ENCODE peak calls at places on chromosome 13, in ten cellular contexts. One of them, this sample, is unnamed.

GRCh38 chr13:21443171-21443570 is 15.9 kb downstream of the ZDHHC20 start:
- DNase-seq in GM20000: no peak
- DNase-seq in HFFc6: no peak
- DNase-seq in naive thymus-derived CD8-positive, alpha-beta T cell: no peak
- DNase-seq in esophagus muscularis mucosa: no peak
- DNase-seq in DMS79: no peak
- DNase-seq in endothelial cell: no peak
- DNase-seq in activated CD8-positive, alpha-beta T cell treated with anti-CD3 and anti-CD28 coated beads, Interleukin-2, amount 10 ng/mL, durations not matched to agents 7 days and 5 days: no peak
- DNase-seq in mesothelial cell of epicardium: no peak
- DNase-seq in stimulated activated CD8-positive, alpha-beta memory T cell treated with anti-CD3 and anti-CD28 coated beads, Interleukin-15, amount 100 ng/mL, for 1 hour: no peak
- DNase-seq in this sample: no peak

GRCh38 chr13:60514891-60515290 is 117.9 kb downstream of the TDRD3 start:
- DNase-seq in endothelial cell: no peak
- DNase-seq in HFFc6: no peak
- DNase-seq in esophagus muscularis mucosa: no peak
- DNase-seq in mesothelial cell of epicardium: no peak
- DNase-seq in DMS79: no peak
- DNase-seq in activated CD8-positive, alpha-beta T cell treated with anti-CD3 and anti-CD28 coated beads, Interleukin-2, amount 10 ng/mL, durations not matched to agents 7 days and 5 days: no peak
- DNase-seq in stimulated activated CD8-positive, alpha-beta memory T cell treated with anti-CD3 and anti-CD28 coated beads, Interleukin-15, amount 100 ng/mL, for 1 hour: no peak
- DNase-seq in naive thymus-derived CD8-positive, alpha-beta T cell: no peak
- DNase-seq in GM20000: no peak
- DNase-seq in this sample: no peak

GRCh38 chr13:41465215-41465907 is 8.0 kb downstream of the RGCC start:
- DNase-seq in GM20000: peak
- DNase-seq in activated CD8-positive, alpha-beta T cell treated with anti-CD3 and anti-CD28 coated beads, Interleukin-2, amount 10 ng/mL, durations not matched to agents 7 days and 5 days: peak
- DNase-seq in esophagus muscularis mucosa: no peak
- DNase-seq in mesothelial cell of epicardium: no peak
- DNase-seq in DMS79: no peak
- DNase-seq in HFFc6: peak
- DNase-seq in naive thymus-derived CD8-positive, alpha-beta T cell: peak
- DNase-seq in endothelial cell: no peak
- DNase-seq in stimulated activated CD8-positive, alpha-beta memory T cell treated with anti-CD3 and anti-CD28 coated beads, Interleukin-15, amount 100 ng/mL, for 1 hour: peak
- DNase-seq in this sample: no peak

GRCh38 chr13:88339271-88339741 is 668.1 kb downstream of the SLITRK5 start:
- DNase-seq in HFFc6: no peak
- DNase-seq in activated CD8-positive, alpha-beta T cell treated with anti-CD3 and anti-CD28 coated beads, Interleukin-2, amount 10 ng/mL, durations not matched to agents 7 days and 5 days: no peak
- DNase-seq in naive thymus-derived CD8-positive, alpha-beta T cell: no peak
- DNase-seq in mesothelial cell of epicardium: no peak
- DNase-seq in DMS79: no peak
- DNase-seq in esophagus muscularis mucosa: no peak
- DNase-seq in endothelial cell: no peak
- DNase-seq in stimulated activated CD8-positive, alpha-beta memory T cell treated with anti-CD3 and anti-CD28 coated beads, Interleukin-15, amount 100 ng/mL, for 1 hour: no peak
- DNase-seq in GM20000: no peak
- DNase-seq in this sample: no peak

GRCh38 chr13:48125794-48126228 is 30.9 kb upstream of the MED4 start:
- DNase-seq in naive thymus-derived CD8-positive, alpha-beta T cell: no peak
- DNase-seq in activated CD8-positive, alpha-beta T cell treated with anti-CD3 and anti-CD28 coated beads, Interleukin-2, amount 10 ng/mL, durations not matched to agents 7 days and 5 days: no peak
- DNase-seq in mesothelial cell of epicardium: no peak
- DNase-seq in endothelial cell: no peak
- DNase-seq in DMS79: no peak
- DNase-seq in GM20000: no peak
- DNase-seq in stimulated activated CD8-positive, alpha-beta memory T cell treated with anti-CD3 and anti-CD28 coated beads, Interleukin-15, amount 100 ng/mL, for 1 hour: no peak
- DNase-seq in esophagus muscularis mucosa: no peak
- DNase-seq in HFFc6: no peak
- DNase-seq in this sample: no peak

GRCh38 chr13:94992277-94992989 is 280.1 kb upstream of the SOX21 start:
- DNase-seq in mesothelial cell of epicardium: no peak
- DNase-seq in stimulated activated CD8-positive, alpha-beta memory T cell treated with anti-CD3 and anti-CD28 coated beads, Interleukin-15, amount 100 ng/mL, for 1 hour: no peak
- DNase-seq in DMS79: no peak
- DNase-seq in naive thymus-derived CD8-positive, alpha-beta T cell: no peak
- DNase-seq in activated CD8-positive, alpha-beta T cell treated with anti-CD3 and anti-CD28 coated beads, Interleukin-2, amount 10 ng/mL, durations not matched to agents 7 days and 5 days: no peak
- DNase-seq in GM20000: no peak
- DNase-seq in esophagus muscularis mucosa: no peak
- DNase-seq in HFFc6: no peak
- DNase-seq in endothelial cell: no peak
- DNase-seq in this sample: peak

GRCh38 chr13:95243207-95243606 is 58.0 kb downstream of the ABCC4 start:
- DNase-seq in naive thymus-derived CD8-positive, alpha-beta T cell: no peak
- DNase-seq in GM20000: no peak
- DNase-seq in activated CD8-positive, alpha-beta T cell treated with anti-CD3 and anti-CD28 coated beads, Interleukin-2, amount 10 ng/mL, durations not matched to agents 7 days and 5 days: no peak
- DNase-seq in mesothelial cell of epicardium: no peak
- DNase-seq in HFFc6: no peak
- DNase-seq in endothelial cell: no peak
- DNase-seq in stimulated activated CD8-positive, alpha-beta memory T cell treated with anti-CD3 and anti-CD28 coated beads, Interleukin-15, amount 100 ng/mL, for 1 hour: no peak
- DNase-seq in DMS79: no peak
- DNase-seq in esophagus muscularis mucosa: no peak
- DNase-seq in this sample: no peak

GRCh38 chr13:37097008-37097579 is 8.4 kb downstream of the CSNK1A1L start:
- DNase-seq in stimulated activated CD8-positive, alpha-beta memory T cell treated with anti-CD3 and anti-CD28 coated beads, Interleukin-15, amount 100 ng/mL, for 1 hour: no peak
- DNase-seq in naive thymus-derived CD8-positive, alpha-beta T cell: no peak
- DNase-seq in HFFc6: peak
- DNase-seq in endothelial cell: no peak
- DNase-seq in activated CD8-positive, alpha-beta T cell treated with anti-CD3 and anti-CD28 coated beads, Interleukin-2, amount 10 ng/mL, durations not matched to agents 7 days and 5 days: no peak
- DNase-seq in esophagus muscularis mucosa: no peak
- DNase-seq in GM20000: no peak
- DNase-seq in mesothelial cell of epicardium: no peak
- DNase-seq in DMS79: no peak
- DNase-seq in this sample: no peak

GRCh38 chr13:23643828-23644419 is 73.7 kb downstream of the TNFRSF19 start:
- DNase-seq in esophagus muscularis mucosa: no peak
- DNase-seq in GM20000: no peak
- DNase-seq in mesothelial cell of epicardium: no peak
- DNase-seq in stimulated activated CD8-positive, alpha-beta memory T cell treated with anti-CD3 and anti-CD28 coated beads, Interleukin-15, amount 100 ng/mL, for 1 hour: no peak
- DNase-seq in endothelial cell: no peak
- DNase-seq in naive thymus-derived CD8-positive, alpha-beta T cell: no peak
- DNase-seq in HFFc6: no peak
- DNase-seq in DMS79: no peak
- DNase-seq in activated CD8-positive, alpha-beta T cell treated with anti-CD3 and anti-CD28 coated beads, Interleukin-2, amount 10 ng/mL, durations not matched to agents 7 days and 5 days: no peak
- DNase-seq in this sample: no peak

GRCh38 chr13:23583491-23583890 is 13.3 kb downstream of the TNFRSF19 start:
- DNase-seq in endothelial cell: no peak
- DNase-seq in HFFc6: no peak
- DNase-seq in stimulated activated CD8-positive, alpha-beta memory T cell treated with anti-CD3 and anti-CD28 coated beads, Interleukin-15, amount 100 ng/mL, for 1 hour: no peak
- DNase-seq in DMS79: no peak
- DNase-seq in mesothelial cell of epicardium: no peak
- DNase-seq in naive thymus-derived CD8-positive, alpha-beta T cell: no peak
- DNase-seq in GM20000: no peak
- DNase-seq in activated CD8-positive, alpha-beta T cell treated with anti-CD3 and anti-CD28 coated beads, Interleukin-2, amount 10 ng/mL, durations not matched to agents 7 days and 5 days: no peak
- DNase-seq in esophagus muscularis mucosa: no peak
- DNase-seq in this sample: no peak

GRCh38 chr13:40273173-40274000 is 393.1 kb downstream of the FOXO1 start:
- DNase-seq in stimulated activated CD8-positive, alpha-beta memory T cell treated with anti-CD3 and anti-CD28 coated beads, Interleukin-15, amount 100 ng/mL, for 1 hour: no peak
- DNase-seq in esophagus muscularis mucosa: no peak
- DNase-seq in naive thymus-derived CD8-positive, alpha-beta T cell: no peak
- DNase-seq in mesothelial cell of epicardium: no peak
- DNase-seq in endothelial cell: no peak
- DNase-seq in DMS79: no peak
- DNase-seq in HFFc6: no peak
- DNase-seq in activated CD8-positive, alpha-beta T cell treated with anti-CD3 and anti-CD28 coated beads, Interleukin-2, amount 10 ng/mL, durations not matched to agents 7 days and 5 days: no peak
- DNase-seq in GM20000: no peak
- DNase-seq in this sample: no peak

GRCh38 chr13:24215732-24216131 is 55.2 kb downstream of the SPATA13 start:
- DNase-seq in HFFc6: no peak
- DNase-seq in GM20000: no peak
- DNase-seq in activated CD8-positive, alpha-beta T cell treated with anti-CD3 and anti-CD28 coated beads, Interleukin-2, amount 10 ng/mL, durations not matched to agents 7 days and 5 days: no peak
- DNase-seq in endothelial cell: no peak
- DNase-seq in esophagus muscularis mucosa: no peak
- DNase-seq in mesothelial cell of epicardium: no peak
- DNase-seq in DMS79: no peak
- DNase-seq in stimulated activated CD8-positive, alpha-beta memory T cell treated with anti-CD3 and anti-CD28 coated beads, Interleukin-15, amount 100 ng/mL, for 1 hour: no peak
- DNase-seq in naive thymus-derived CD8-positive, alpha-beta T cell: no peak
- DNase-seq in this sample: no peak

GRCh38 chr13:48853381-48854102 is 122.2 kb upstream of the FNDC3A start:
- DNase-seq in DMS79: no peak
- DNase-seq in stimulated activated CD8-positive, alpha-beta memory T cell treated with anti-CD3 and anti-CD28 coated beads, Interleukin-15, amount 100 ng/mL, for 1 hour: no peak
- DNase-seq in esophagus muscularis mucosa: peak
- DNase-seq in mesothelial cell of epicardium: no peak
- DNase-seq in GM20000: no peak
- DNase-seq in activated CD8-positive, alpha-beta T cell treated with anti-CD3 and anti-CD28 coated beads, Interleukin-2, amount 10 ng/mL, durations not matched to agents 7 days and 5 days: no peak
- DNase-seq in endothelial cell: no peak
- DNase-seq in HFFc6: no peak
- DNase-seq in naive thymus-derived CD8-positive, alpha-beta T cell: no peak
- DNase-seq in this sample: no peak

GRCh38 chr13:44668707-44669106 is 92.6 kb upstream of the TSC22D1 start:
- DNase-seq in endothelial cell: no peak
- DNase-seq in GM20000: no peak
- DNase-seq in activated CD8-positive, alpha-beta T cell treated with anti-CD3 and anti-CD28 coated beads, Interleukin-2, amount 10 ng/mL, durations not matched to agents 7 days and 5 days: no peak
- DNase-seq in mesothelial cell of epicardium: no peak
- DNase-seq in DMS79: no peak
- DNase-seq in stimulated activated CD8-positive, alpha-beta memory T cell treated with anti-CD3 and anti-CD28 coated beads, Interleukin-15, amount 100 ng/mL, for 1 hour: no peak
- DNase-seq in esophagus muscularis mucosa: no peak
- DNase-seq in HFFc6: peak
- DNase-seq in naive thymus-derived CD8-positive, alpha-beta T cell: no peak
- DNase-seq in this sample: no peak

GRCh38 chr13:24308068-24308445 is 1.3 kb upstream of the C1QTNF9 start:
- DNase-seq in mesothelial cell of epicardium: no peak
- DNase-seq in activated CD8-positive, alpha-beta T cell treated with anti-CD3 and anti-CD28 coated beads, Interleukin-2, amount 10 ng/mL, durations not matched to agents 7 days and 5 days: no peak
- DNase-seq in naive thymus-derived CD8-positive, alpha-beta T cell: no peak
- DNase-seq in endothelial cell: no peak
- DNase-seq in esophagus muscularis mucosa: peak
- DNase-seq in GM20000: no peak
- DNase-seq in HFFc6: no peak
- DNase-seq in stimulated activated CD8-positive, alpha-beta memory T cell treated with anti-CD3 and anti-CD28 coated beads, Interleukin-15, amount 100 ng/mL, for 1 hour: no peak
- DNase-seq in DMS79: no peak
- DNase-seq in this sample: no peak

GRCh38 chr13:28548468-28548867 is 53.5 kb upstream of the FLT1 start:
- DNase-seq in HFFc6: no peak
- DNase-seq in esophagus muscularis mucosa: no peak
- DNase-seq in DMS79: no peak
- DNase-seq in naive thymus-derived CD8-positive, alpha-beta T cell: no peak
- DNase-seq in endothelial cell: no peak
- DNase-seq in GM20000: no peak
- DNase-seq in mesothelial cell of epicardium: no peak
- DNase-seq in activated CD8-positive, alpha-beta T cell treated with anti-CD3 and anti-CD28 coated beads, Interleukin-2, amount 10 ng/mL, durations not matched to agents 7 days and 5 days: no peak
- DNase-seq in stimulated activated CD8-positive, alpha-beta memory T cell treated with anti-CD3 and anti-CD28 coated beads, Interleukin-15, amount 100 ng/mL, for 1 hour: no peak
- DNase-seq in this sample: no peak

GRCh38 chr13:111283991-111284390 is 36.5 kb upstream of the TEX29 start:
- DNase-seq in activated CD8-positive, alpha-beta T cell treated with anti-CD3 and anti-CD28 coated beads, Interleukin-2, amount 10 ng/mL, durations not matched to agents 7 days and 5 days: no peak
- DNase-seq in esophagus muscularis mucosa: peak
- DNase-seq in mesothelial cell of epicardium: no peak
- DNase-seq in endothelial cell: no peak
- DNase-seq in HFFc6: no peak
- DNase-seq in GM20000: no peak
- DNase-seq in naive thymus-derived CD8-positive, alpha-beta T cell: no peak
- DNase-seq in DMS79: no peak
- DNase-seq in stimulated activated CD8-positive, alpha-beta memory T cell treated with anti-CD3 and anti-CD28 coated beads, Interleukin-15, amount 100 ng/mL, for 1 hour: no peak
- DNase-seq in this sample: no peak

GRCh38 chr13:74287672-74288169 is 153.5 kb upstream of the KLF12 start:
- DNase-seq in GM20000: peak
- DNase-seq in stimulated activated CD8-positive, alpha-beta memory T cell treated with anti-CD3 and anti-CD28 coated beads, Interleukin-15, amount 100 ng/mL, for 1 hour: peak
- DNase-seq in esophagus muscularis mucosa: no peak
- DNase-seq in activated CD8-positive, alpha-beta T cell treated with anti-CD3 and anti-CD28 coated beads, Interleukin-2, amount 10 ng/mL, durations not matched to agents 7 days and 5 days: peak
- DNase-seq in mesothelial cell of epicardium: peak
- DNase-seq in DMS79: peak
- DNase-seq in naive thymus-derived CD8-positive, alpha-beta T cell: peak
- DNase-seq in endothelial cell: peak
- DNase-seq in HFFc6: peak
- DNase-seq in this sample: peak

GRCh38 chr13:108932206-108932605 is 302.8 kb downstream of the MYO16 start:
- DNase-seq in endothelial cell: no peak
- DNase-seq in DMS79: no peak
- DNase-seq in naive thymus-derived CD8-positive, alpha-beta T cell: no peak
- DNase-seq in stimulated activated CD8-positive, alpha-beta memory T cell treated with anti-CD3 and anti-CD28 coated beads, Interleukin-15, amount 100 ng/mL, for 1 hour: no peak
- DNase-seq in activated CD8-positive, alpha-beta T cell treated with anti-CD3 and anti-CD28 coated beads, Interleukin-2, amount 10 ng/mL, durations not matched to agents 7 days and 5 days: no peak
- DNase-seq in esophagus muscularis mucosa: no peak
- DNase-seq in HFFc6: no peak
- DNase-seq in GM20000: no peak
- DNase-seq in mesothelial cell of epicardium: no peak
- DNase-seq in this sample: no peak

GRCh38 chr13:47945738-47946137 is 55.3 kb downstream of the SUCLA2 start:
- DNase-seq in esophagus muscularis mucosa: no peak
- DNase-seq in endothelial cell: no peak
- DNase-seq in mesothelial cell of epicardium: no peak
- DNase-seq in GM20000: no peak
- DNase-seq in naive thymus-derived CD8-positive, alpha-beta T cell: no peak
- DNase-seq in HFFc6: no peak
- DNase-seq in activated CD8-positive, alpha-beta T cell treated with anti-CD3 and anti-CD28 coated beads, Interleukin-2, amount 10 ng/mL, durations not matched to agents 7 days and 5 days: no peak
- DNase-seq in DMS79: no peak
- DNase-seq in stimulated activated CD8-positive, alpha-beta memory T cell treated with anti-CD3 and anti-CD28 coated beads, Interleukin-15, amount 100 ng/mL, for 1 hour: no peak
- DNase-seq in this sample: no peak

GRCh38 chr13:52070929-52071523 is 46.5 kb downstream of the UTP14C start:
- DNase-seq in naive thymus-derived CD8-positive, alpha-beta T cell: no peak
- DNase-seq in activated CD8-positive, alpha-beta T cell treated with anti-CD3 and anti-CD28 coated beads, Interleukin-2, amount 10 ng/mL, durations not matched to agents 7 days and 5 days: peak
- DNase-seq in stimulated activated CD8-positive, alpha-beta memory T cell treated with anti-CD3 and anti-CD28 coated beads, Interleukin-15, amount 100 ng/mL, for 1 hour: no peak
- DNase-seq in GM20000: no peak
- DNase-seq in endothelial cell: no peak
- DNase-seq in mesothelial cell of epicardium: no peak
- DNase-seq in DMS79: no peak
- DNase-seq in esophagus muscularis mucosa: no peak
- DNase-seq in HFFc6: peak
- DNase-seq in this sample: no peak

GRCh38 chr13:110911880-110912279 is 3.0 kb downstream of the ANKRD10 start:
- DNase-seq in GM20000: no peak
- DNase-seq in stimulated activated CD8-positive, alpha-beta memory T cell treated with anti-CD3 and anti-CD28 coated beads, Interleukin-15, amount 100 ng/mL, for 1 hour: no peak
- DNase-seq in HFFc6: peak
- DNase-seq in endothelial cell: no peak
- DNase-seq in naive thymus-derived CD8-positive, alpha-beta T cell: no peak
- DNase-seq in mesothelial cell of epicardium: no peak
- DNase-seq in DMS79: peak
- DNase-seq in activated CD8-positive, alpha-beta T cell treated with anti-CD3 and anti-CD28 coated beads, Interleukin-2, amount 10 ng/mL, durations not matched to agents 7 days and 5 days: no peak
- DNase-seq in esophagus muscularis mucosa: no peak
- DNase-seq in this sample: no peak

GRCh38 chr13:20451397-20451796 is 74.3 kb downstream of the CRYL1 start:
- DNase-seq in GM20000: no peak
- DNase-seq in DMS79: no peak
- DNase-seq in naive thymus-derived CD8-positive, alpha-beta T cell: no peak
- DNase-seq in stimulated activated CD8-positive, alpha-beta memory T cell treated with anti-CD3 and anti-CD28 coated beads, Interleukin-15, amount 100 ng/mL, for 1 hour: no peak
- DNase-seq in esophagus muscularis mucosa: no peak
- DNase-seq in activated CD8-positive, alpha-beta T cell treated with anti-CD3 and anti-CD28 coated beads, Interleukin-2, amount 10 ng/mL, durations not matched to agents 7 days and 5 days: no peak
- DNase-seq in mesothelial cell of epicardium: no peak
- DNase-seq in endothelial cell: no peak
- DNase-seq in HFFc6: no peak
- DNase-seq in this sample: no peak

GRCh38 chr13:94192576-94192975 is 286.9 kb downstream of the DCT start:
- DNase-seq in mesothelial cell of epicardium: no peak
- DNase-seq in esophagus muscularis mucosa: no peak
- DNase-seq in HFFc6: peak
- DNase-seq in endothelial cell: peak
- DNase-seq in stimulated activated CD8-positive, alpha-beta memory T cell treated with anti-CD3 and anti-CD28 coated beads, Interleukin-15, amount 100 ng/mL, for 1 hour: no peak
- DNase-seq in GM20000: peak
- DNase-seq in naive thymus-derived CD8-positive, alpha-beta T cell: no peak
- DNase-seq in DMS79: no peak
- DNase-seq in activated CD8-positive, alpha-beta T cell treated with anti-CD3 and anti-CD28 coated beads, Interleukin-2, amount 10 ng/mL, durations not matched to agents 7 days and 5 days: peak
- DNase-seq in this sample: peak

GRCh38 chr13:113082198-113083021 is 23.2 kb upstream of the F7 start:
- DNase-seq in naive thymus-derived CD8-positive, alpha-beta T cell: no peak
- DNase-seq in HFFc6: no peak
- DNase-seq in stimulated activated CD8-positive, alpha-beta memory T cell treated with anti-CD3 and anti-CD28 coated beads, Interleukin-15, amount 100 ng/mL, for 1 hour: no peak
- DNase-seq in DMS79: no peak
- DNase-seq in esophagus muscularis mucosa: no peak
- DNase-seq in mesothelial cell of epicardium: no peak
- DNase-seq in endothelial cell: no peak
- DNase-seq in GM20000: no peak
- DNase-seq in activated CD8-positive, alpha-beta T cell treated with anti-CD3 and anti-CD28 coated beads, Interleukin-2, amount 10 ng/mL, durations not matched to agents 7 days and 5 days: no peak
- DNase-seq in this sample: no peak